ENCODE peak calls at places on chromosomes 7 and 10, in four cellular contexts. N is brain microvascular endothelial cell, S is tibial artery, X is bronchial epithelial cell. W is an unnamed sample.

GRCh38 chr10:24858244-24858907 is 94.0 kb downstream of the PRTFDC1 start:
- DNase-seq in N (peak), S (no peak), X (peak), W (no peak)

GRCh38 chr7:133331861-133332260 is 79.0 kb downstream of the EXOC4 start:
- DNase-seq in N (no peak), S (no peak), X (no peak), W (no peak)

GRCh38 chr7:51593638-51594037 is 277.0 kb upstream of the COBL start:
- DNase-seq in N (no peak), S (no peak), X (no peak), W (no peak)

GRCh38 chr10:4057725-4058513 is 272.9 kb upstream of the KLF6 start:
- DNase-seq in N (no peak), S (no peak), X (no peak), W (no peak)

GRCh38 chr7:87567052-87567451 is 33.6 kb downstream of the ABCB1 start:
- DNase-seq in N (no peak), S (no peak), X (peak), W (no peak)

GRCh38 chr10:129853236-129853946 is 110.7 kb downstream of the EBF3 start:
- DNase-seq in N (no peak), S (no peak), X (peak), W (no peak)

GRCh38 chr10:4214912-4215311 is 429.9 kb upstream of the KLF6 start:
- DNase-seq in N (no peak), S (no peak), X (no peak), W (no peak)

GRCh38 chr7:86904949-86905834 is 154.3 kb downstream of the ELAPOR2 start:
- DNase-seq in N (peak), S (no peak), X (peak), W (no peak)

GRCh38 chr10:77086081-77086480 is 551.5 kb downstream of the KCNMA1 start:
- DNase-seq in N (no peak), S (no peak), X (peak), W (no peak)

GRCh38 chr7:93914581-93915066 is 6.9 kb upstream of the GNG11 start:
- DNase-seq in N (no peak), S (no peak), X (peak), W (no peak)

GRCh38 chr7:132347129-132347528 is 229.1 kb downstream of the PLXNA4 start:
- DNase-seq in N (no peak), S (no peak), X (no peak), W (no peak)

GRCh38 chr10:86162696-86163400 is 203.7 kb downstream of the GRID1 start:
- DNase-seq in N (no peak), S (peak), X (no peak), W (no peak)

GRCh38 chr7:147756290-147756689 is 834.3 kb upstream of the C7orf33 start:
- DNase-seq in N (no peak), S (no peak), X (no peak), W (no peak)

GRCh38 chr7:25031007-25031406 is 51.0 kb upstream of the OSBPL3 start:
- DNase-seq in N (no peak), S (no peak), X (peak), W (no peak)

GRCh38 chr7:92246363-92247101 is 758 bp downstream of the ANKIB1 start:
- DNase-seq in N (no peak), S (peak), X (peak), W (no peak)

GRCh38 chr7:6446977-6447588 is 671 bp downstream of the DAGLB start:
- DNase-seq in N (peak), S (peak), X (peak), W (peak)

GRCh38 chr10:97127960-97128850 is 57.6 kb downstream of the SLIT1 start:
- DNase-seq in N (no peak), S (peak), X (no peak), W (no peak)

GRCh38 chr10:95177429-95177828 is 16.6 kb upstream of the ACSM6 start:
- DNase-seq in N (no peak), S (no peak), X (no peak), W (no peak)

GRCh38 chr7:229184-229964 is 37.0 kb downstream of the FAM20C start:
- DNase-seq in N (peak), S (peak), X (no peak), W (no peak)

GRCh38 chr10:591646-592045 is 97.8 kb downstream of the DIP2C start:
- DNase-seq in N (no peak), S (no peak), X (no peak), W (no peak)

GRCh38 chr10:132841254-132841975 is 55.5 kb upstream of the NKX6-2 start:
- DNase-seq in N (no peak), S (peak), X (no peak), W (no peak)

GRCh38 chr10:137031-137430 is 1.8 kb downstream of the ZMYND11 start:
- DNase-seq in N (peak), S (no peak), X (peak), W (no peak)

GRCh38 chr10:69896601-69897000 is 94.9 kb downstream of the COL13A1 start:
- DNase-seq in N (no peak), S (no peak), X (no peak), W (no peak)

GRCh38 chr7:114047889-114048288 is 129.1 kb upstream of the PPP1R3A start:
- DNase-seq in N (peak), S (no peak), X (peak), W (no peak)

GRCh38 chr10:97069576-97070362 is 116.0 kb downstream of the SLIT1 start:
- DNase-seq in N (peak), S (no peak), X (peak), W (no peak)

GRCh38 chr7:18610331-18610948 is 114.9 kb downstream of the HDAC9 start:
- DNase-seq in N (peak), S (no peak), X (peak), W (no peak)

GRCh38 chr7:121562274-121562673 is 166.2 kb upstream of the FAM3C start:
- DNase-seq in N (peak), S (no peak), X (no peak), W (no peak)

GRCh38 chr7:140003913-140004382 is 58.8 kb downstream of the PARP12 start:
- DNase-seq in N (peak), S (peak), X (peak), W (no peak)

GRCh38 chr10:131638481-131639278 is 262.1 kb upstream of the PPP2R2D start:
- DNase-seq in N (no peak), S (no peak), X (no peak), W (peak)

GRCh38 chr7:13352677-13353076 is 636.8 kb downstream of the ETV1 start:
- DNase-seq in N (no peak), S (no peak), X (no peak), W (no peak)

GRCh38 chr10:17062493-17063487 is 66.8 kb downstream of the CUBN start:
- DNase-seq in N (peak), S (peak), X (peak), W (peak)

GRCh38 chr7:29106128-29106988 is 40.0 kb downstream of the CPVL start:
- DNase-seq in N (peak), S (no peak), X (peak), W (no peak)

GRCh38 chr10:1487288-1487687 is 250.0 kb downstream of the ADARB2 start:
- DNase-seq in N (no peak), S (no peak), X (no peak), W (no peak)

GRCh38 chr7:42017356-42017986 is 219.5 kb downstream of the GLI3 start:
- DNase-seq in N (no peak), S (no peak), X (no peak), W (no peak)

DNA sequence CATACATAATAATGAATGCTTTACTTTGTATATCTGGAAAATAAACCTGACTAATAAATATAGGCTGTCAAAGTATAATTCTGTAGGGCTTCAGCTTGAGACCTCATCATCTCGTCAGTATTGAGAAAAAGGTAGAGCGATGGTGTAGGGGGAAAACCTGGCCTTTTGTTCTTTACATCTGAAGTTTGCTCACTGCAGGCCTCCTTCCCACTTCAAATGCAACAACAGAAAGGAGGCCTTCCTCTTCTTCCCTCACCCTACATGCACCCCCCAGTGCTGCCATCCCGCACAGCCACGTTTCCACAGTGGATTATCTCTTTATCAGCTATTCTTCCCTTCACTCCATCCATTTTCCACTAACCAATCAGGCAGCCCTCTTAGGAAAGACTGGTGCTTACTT is 112.3 kb downstream of the VTI1A start:
- DNase-seq in N (no peak), S (no peak), X (no peak), W (no peak)
- TF ChIP-seq CTCF in N (no peak), S (no peak), X (no peak), W (no peak)

GRCh38 chr10:79404231-79404609 is 41.2 kb downstream of the ZCCHC24 start:
- DNase-seq in N (no peak), S (peak), X (no peak), W (no peak)
- H3K4me3 ChIP-seq in N (no peak), S (no peak), X (no peak), W (no peak)

DNA sequence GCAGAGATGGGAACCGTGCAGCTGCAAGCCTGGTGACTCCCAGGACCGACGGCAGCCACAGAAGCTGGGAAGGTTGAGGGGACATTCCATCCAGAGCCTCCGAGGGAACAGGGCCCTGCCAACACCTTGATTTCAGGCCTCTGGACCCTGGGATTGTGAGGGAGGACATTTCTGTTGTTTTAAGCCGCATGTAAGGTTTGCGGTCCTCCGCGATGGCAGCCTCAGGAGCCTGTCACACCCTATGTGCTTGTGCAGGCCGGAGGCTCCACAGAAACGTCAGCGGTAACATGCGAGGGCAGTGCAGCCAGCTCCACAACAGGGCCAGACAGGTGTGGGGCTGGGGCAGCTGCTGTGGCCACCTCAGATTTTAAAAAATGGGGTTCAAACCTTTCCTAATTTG is 144.7 kb upstream of the SHH start:
- DNase-seq in N (no peak), S (no peak), X (no peak), W (no peak)
- TF ChIP-seq CTCF in N (no peak), S (no peak), X (no peak), W (no peak)

GRCh38 chr7:2757904-2758672 is 70.1 kb downstream of the AMZ1 start:
- DNase-seq in N (peak), S (peak), X (peak), W (no peak)
- H3K4me3 ChIP-seq in N (peak), S (peak), X (no peak), W (no peak)

DNA sequence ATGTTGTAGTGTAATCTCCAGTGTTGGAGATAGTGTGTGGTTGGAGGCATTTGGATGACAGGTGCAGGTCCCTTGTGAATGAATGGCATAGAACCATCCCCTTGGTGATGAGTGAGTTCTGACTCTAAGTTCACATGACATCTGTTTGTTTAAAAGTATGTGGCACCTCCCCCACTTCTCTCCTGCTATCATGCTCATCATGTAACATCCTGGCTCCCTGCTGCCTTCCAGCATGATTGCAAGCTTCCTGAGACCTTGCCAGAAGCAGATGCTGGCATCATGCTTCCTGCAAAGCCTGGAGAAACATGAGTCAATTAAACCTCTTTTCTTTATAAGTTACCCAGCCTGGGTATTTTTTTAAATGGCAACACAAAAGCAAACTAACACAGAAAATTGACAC is 499.0 kb upstream of the SEMA3D start:
- DNase-seq in N (no peak), S (no peak), X (peak), W (no peak)
- TF ChIP-seq CTCF in N (no peak), S (no peak), X (no peak), W (no peak)

GRCh38 chr10:89813546-89813945 is 112.2 kb downstream of the KIF20B start:
- DNase-seq in N (no peak), S (no peak), X (no peak), W (no peak)
- H3K4me3 ChIP-seq in N (no peak), S (no peak), X (no peak), W (no peak)

GRCh38 chr7:2165610-2166594 is 66.8 kb downstream of the MAD1L1 start:
- DNase-seq in N (no peak), S (no peak), X (no peak), W (no peak)

GRCh38 chr7:2165239-2165609 is 67.5 kb downstream of the MAD1L1 start:
- DNase-seq in N (no peak), S (no peak), X (no peak), W (no peak)

GRCh38 chr7:2164646-2165045 is 68.1 kb downstream of the MAD1L1 start:
- DNase-seq in N (no peak), S (no peak), X (no peak), W (no peak)

GRCh38 chr7:2168612-2169312 is 64.0 kb downstream of the MAD1L1 start:
- DNase-seq in N (no peak), S (no peak), X (peak), W (no peak)

GRCh38 chr7:2166625-2167280 is 66.0 kb downstream of the MAD1L1 start:
- DNase-seq in N (no peak), S (no peak), X (no peak), W (no peak)
- TF ChIP-seq CTCF in N (no peak), S (no peak), X (no peak), W (no peak)

DNA sequence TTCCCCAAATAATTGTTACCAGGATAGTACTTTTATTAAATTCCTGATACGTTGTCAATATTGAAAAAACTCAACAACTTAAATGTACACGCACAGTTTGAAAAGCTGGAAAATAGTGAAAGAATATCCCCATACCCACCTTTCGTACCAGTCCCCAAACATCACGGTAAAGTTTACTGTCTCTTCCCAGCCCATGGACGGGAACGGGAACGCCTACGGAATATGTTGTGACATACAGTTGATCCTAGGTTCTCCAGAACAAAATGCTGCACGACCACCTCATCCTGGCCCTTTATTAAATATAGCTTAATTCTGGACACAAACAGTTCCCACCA is 533 bp upstream of the BCAP29 start:
- DNase-seq in N (peak), S (no peak), X (peak), W (no peak)
- H3K4me3 ChIP-seq in N (peak), S (peak), X (peak), W (peak)

W was measured in RWPE2.